ENCODE peak calls at places on chromosomes 3 and 15, in ten cellular contexts. J is AG08395; M is right cardiac atrium; C is NCI-H774; X is activated CD4-positive, alpha-beta T cell treated with anti-CD3 and anti-CD28 coated beads for 48 hours; Z is HCEC 1CT; N is endothelial cell; E is GF-D8; R is HFFc6; K is cardiac fibroblast. L is an unnamed sample.

GRCh38 chr3:4988815-4989648 is 9.8 kb downstream of the BHLHE40 start:
- DNase-seq in J (no peak), M (peak), C (no peak), X (no peak), Z (peak), N (no peak), E (no peak), R (no peak), K (peak), L (no peak)

GRCh38 chr3:62149962-62150361 is 223.4 kb downstream of the FEZF2 start:
- DNase-seq in J (peak), M (no peak), C (no peak), X (no peak), Z (peak), N (no peak), E (no peak), R (peak), K (peak), L (no peak)

GRCh38 chr15:39332846-39333245 is 248.0 kb upstream of the THBS1 start:
- DNase-seq in J (no peak), M (no peak), C (no peak), X (no peak), Z (no peak), N (no peak), E (no peak), R (no peak), K (no peak), L (no peak)

GRCh38 chr3:54599741-54600140 is 328.1 kb downstream of the LRTM1 start:
- DNase-seq in J (no peak), M (peak), C (no peak), X (no peak), Z (no peak), N (no peak), E (no peak), R (no peak), K (no peak), L (no peak)

GRCh38 chr3:141233457-141234161 is 2.0 kb downstream of the PXYLP1 start:
- DNase-seq in J (no peak), M (no peak), C (no peak), X (no peak), Z (no peak), N (no peak), E (no peak), R (no peak), K (no peak), L (no peak)

GRCh38 chr3:141707741-141708203 is 30.3 kb upstream of the RNF7 start:
- DNase-seq in J (peak), M (no peak), C (no peak), X (no peak), Z (peak), N (no peak), E (no peak), R (peak), K (peak), L (no peak)

GRCh38 chr15:26128611-26129140 is 265.5 kb upstream of the ATP10A start:
- DNase-seq in J (peak), M (no peak), C (no peak), X (no peak), Z (no peak), N (no peak), E (no peak), R (no peak), K (no peak), L (no peak)

GRCh38 chr3:127534161-127534451 is 56.4 kb downstream of the TPRA1 start:
- DNase-seq in J (no peak), M (no peak), C (no peak), X (no peak), Z (no peak), N (no peak), E (no peak), R (no peak), K (no peak), L (no peak)

GRCh38 chr3:30342319-30343060 is 263.9 kb upstream of the TGFBR2 start:
- DNase-seq in J (peak), M (peak), C (no peak), X (peak), Z (peak), N (no peak), E (no peak), R (peak), K (peak), L (no peak)

GRCh38 chr15:62119926-62120273 is 45.2 kb downstream of the C2CD4B start:
- DNase-seq in J (no peak), M (no peak), C (no peak), X (no peak), Z (no peak), N (no peak), E (no peak), R (no peak), K (no peak), L (no peak)

GRCh38 chr3:59821274-59821673 is 771.4 kb upstream of the CFAP20DC start:
- DNase-seq in J (no peak), M (no peak), C (no peak), X (no peak), Z (no peak), N (no peak), E (no peak), R (no peak), K (no peak), L (no peak)

GRCh38 chr3:25426408-25426807 is 1.7 kb upstream of the RARB start:
- DNase-seq in J (peak), M (peak), C (no peak), X (no peak), Z (no peak), N (no peak), E (no peak), R (no peak), K (no peak), L (no peak)

GRCh38 chr15:32641517-32642059 is at the start of gene SCG5:
- DNase-seq in J (no peak), M (peak), C (peak), X (peak), Z (no peak), N (peak), E (no peak), R (no peak), K (peak), L (no peak)

GRCh38 chr3:142239421-142239820 is 14.0 kb upstream of the GK5 start:
- DNase-seq in J (no peak), M (no peak), C (no peak), X (no peak), Z (peak), N (no peak), E (no peak), R (no peak), K (peak), L (no peak)

GRCh38 chr15:100787567-100787941 is 92.1 kb upstream of the ALDH1A3 start:
- DNase-seq in J (no peak), M (no peak), C (no peak), X (no peak), Z (no peak), N (no peak), E (no peak), R (no peak), K (no peak), L (no peak)

GRCh38 chr3:138849541-138849940 is 14.8 kb upstream of the PIK3CB start:
- DNase-seq in J (no peak), M (no peak), C (no peak), X (no peak), Z (no peak), N (no peak), E (no peak), R (no peak), K (no peak), L (no peak)

GRCh38 chr3:64995857-64996564 is 308.2 kb upstream of the ADAMTS9 start:
- DNase-seq in J (no peak), M (no peak), C (no peak), X (no peak), Z (no peak), N (peak), E (no peak), R (no peak), K (peak), L (no peak)

GRCh38 chr15:67415186-67415585 is 105.7 kb upstream of the C15orf61 start:
- DNase-seq in J (no peak), M (no peak), C (no peak), X (no peak), Z (no peak), N (no peak), E (no peak), R (no peak), K (no peak), L (no peak)

GRCh38 chr3:12933901-12934300 is 92.5 kb upstream of the RPL32 start:
- DNase-seq in J (no peak), M (no peak), C (no peak), X (no peak), Z (no peak), N (no peak), E (no peak), R (no peak), K (no peak), L (no peak)

GRCh38 chr15:89998141-89998661 is 2.9 kb upstream of the ZNF710 start:
- DNase-seq in J (peak), M (no peak), C (peak), X (no peak), Z (peak), N (no peak), E (no peak), R (peak), K (no peak), L (no peak)

GRCh38 chr3:8575364-8576104 is 69.1 kb downstream of the SSUH2 start:
- DNase-seq in J (peak), M (no peak), C (no peak), X (no peak), Z (peak), N (no peak), E (no peak), R (peak), K (peak), L (no peak)

L was measured in iPS DF 19.7.